ENCODE peak calls at places on chromosome 21, in nine cellular contexts. T is heart right ventricle; C is activated CD4-positive, alpha-beta memory T cell treated with anti-CD3 and anti-CD28 coated beads for 36 hours; H is H7; S is effector CD4-positive, alpha-beta T cell; M is fibroblast of lung; Y is right cardiac atrium; F is heart left ventricle; A is EL. G is an unnamed sample.

GRCh38 chr21:46017695-46018094 is 36.1 kb downstream of the COL6A1 start:
- DNase-seq in T (no peak), M (peak; percentile 42), A (no peak), Y (no peak), H (no peak), F (no peak), C (no peak), S (no peak), G (no peak)

GRCh38 chr21:42062543-42063022 is 8.5 kb upstream of the UMODL1 start:
- DNase-seq in F (peak; percentile 77), Y (peak; percentile 19), H (peak; percentile 62), S (peak; percentile 90), M (no peak), T (no peak), A (no peak), C (peak; percentile 89), G (no peak)

GRCh38 chr21:41638201-41638790 is 128.6 kb downstream of the RIPK4 start:
- DNase-seq in F (no peak), Y (no peak), T (no peak), A (peak; percentile 43), C (no peak), M (no peak), H (no peak), S (no peak), G (no peak)

GRCh38 chr21:37085726-37086125 is 12.7 kb downstream of the TTC3 start:
- DNase-seq in M (no peak), H (no peak), C (no peak), A (no peak), Y (no peak), S (no peak), T (no peak), F (no peak), G (no peak)

GRCh38 chr21:25421327-25422028 is 185.8 kb downstream of the MRPL39 start:
- DNase-seq in T (peak; percentile 17), S (peak; percentile 46), Y (no peak), M (peak; percentile 26), F (no peak), A (peak; percentile 68), H (peak; percentile 17), C (peak; percentile 79), G (peak; percentile 68)

GRCh38 chr21:16678479-16678878 is 834.4 kb upstream of the CXADR start:
- DNase-seq in T (no peak), C (no peak), M (no peak), H (no peak), Y (no peak), F (no peak), S (no peak), A (no peak), G (no peak)

GRCh38 chr21:43291347-43291950 is 122.6 kb downstream of the CRYAA start:
- DNase-seq in M (no peak), C (no peak), F (peak; percentile 31), H (no peak), A (no peak), T (no peak), Y (no peak), S (no peak), G (no peak)

GRCh38 chr21:45279446-45280177 is 8.1 kb downstream of the POFUT2 start:
- DNase-seq in Y (peak; percentile 1), M (no peak), A (no peak), F (no peak), S (no peak), H (no peak), C (peak; percentile 4), T (no peak), G (no peak)

GRCh38 chr21:30638686-30639085 is 3.7 kb downstream of the KRTAP20-2 start:
- DNase-seq in T (no peak), C (no peak), A (no peak), S (no peak), F (no peak), Y (no peak), H (no peak), M (no peak), G (no peak)

GRCh38 chr21:34579411-34579810 is 35.5 kb downstream of the RCAN1 start:
- DNase-seq in T (no peak), C (no peak), S (no peak), M (peak; percentile 75), F (no peak), Y (no peak), H (no peak), A (peak; percentile 75), G (peak; percentile 86)

GRCh38 chr21:45421846-45422775 is 17.1 kb downstream of the COL18A1 start:
- DNase-seq in S (no peak), M (no peak), T (no peak), H (no peak), Y (peak; percentile 11), F (peak; percentile 57), C (no peak), A (no peak), G (no peak)

GRCh38 chr21:26437326-26438009 is 135.6 kb downstream of the CYYR1 start:
- DNase-seq in F (no peak), C (no peak), H (no peak), S (no peak), M (peak; percentile 62), A (peak; percentile 54), Y (no peak), T (no peak), G (no peak)

GRCh38 chr21:39051561-39051949 is 131.7 kb downstream of the PSMG1 start:
- DNase-seq in Y (no peak), T (no peak), S (no peak), C (no peak), F (no peak), M (peak; percentile 63), H (no peak), A (peak; percentile 89), G (peak; percentile 88)

GRCh38 chr21:36891692-36892091 is 74.8 kb downstream of the HLCS start:
- DNase-seq in A (no peak), Y (no peak), F (no peak), M (peak; percentile 56), S (no peak), T (no peak), C (no peak), H (no peak), G (no peak)

GRCh38 chr21:42624095-42624830 is 29.2 kb upstream of the PDE9A start:
- DNase-seq in H (no peak), C (no peak), Y (no peak), F (no peak), S (no peak), T (no peak), M (no peak), A (no peak), G (no peak)

GRCh38 chr21:43931454-43931853 is 66.4 kb downstream of the AGPAT3 start:
- DNase-seq in Y (no peak), A (no peak), H (no peak), C (no peak), F (no peak), M (no peak), S (no peak), T (no peak), G (no peak)

GRCh38 chr21:31623664-31624063 is 35.8 kb upstream of the SOD1 start:
- DNase-seq in T (no peak), F (no peak), A (no peak), C (no peak), S (no peak), M (no peak), Y (no peak), H (peak; percentile 54), G (no peak)

GRCh38 chr21:34336756-34337391 is 26.9 kb upstream of the KCNE2 start:
- DNase-seq in Y (no peak), F (no peak), S (no peak), A (peak; percentile 76), H (no peak), T (no peak), M (peak; percentile 25), C (no peak), G (peak; percentile 87)

G was measured in IMR-90.